ENCODE peak calls at places on chromosomes 12 and 14, in nine cellular contexts. One of them, this sample, is unnamed.

GRCh38 chr12:81365284-81365683 is 287.4 kb downstream of the ACSS3 start:
- DNase-seq in foreskin fibroblast: no peak
- DNase-seq in brain microvascular endothelial cell: no peak
- DNase-seq in CD8-positive, alpha-beta T cell: no peak
- DNase-seq in GM23248: no peak
- DNase-seq in astrocyte: no peak
- DNase-seq in mesenchymal stem cell: no peak
- DNase-seq in tibial artery: no peak
- DNase-seq in effector memory CD4-positive, alpha-beta T cell: no peak
- DNase-seq in this sample: no peak

GRCh38 chr14:36254020-36254614 is 66.3 kb downstream of the MBIP start:
- DNase-seq in effector memory CD4-positive, alpha-beta T cell: no peak
- DNase-seq in mesenchymal stem cell: peak; percentile 47
- DNase-seq in CD8-positive, alpha-beta T cell: no peak
- DNase-seq in brain microvascular endothelial cell: peak; percentile 5
- DNase-seq in tibial artery: no peak
- DNase-seq in GM23248: peak; percentile 35
- DNase-seq in foreskin fibroblast: peak; percentile 3
- DNase-seq in astrocyte: no peak
- DNase-seq in this sample: no peak

GRCh38 chr14:66709292-66709691 is 201.3 kb downstream of the GPHN start:
- DNase-seq in effector memory CD4-positive, alpha-beta T cell: no peak
- DNase-seq in astrocyte: peak; percentile 70
- DNase-seq in CD8-positive, alpha-beta T cell: no peak
- DNase-seq in brain microvascular endothelial cell: peak; percentile 74
- DNase-seq in tibial artery: no peak
- DNase-seq in GM23248: peak; percentile 51
- DNase-seq in mesenchymal stem cell: no peak
- DNase-seq in foreskin fibroblast: peak; percentile 71
- DNase-seq in this sample: no peak

GRCh38 chr14:57492859-57493258 is 798 bp downstream of the CCDC198 start:
- DNase-seq in foreskin fibroblast: peak; percentile 72
- DNase-seq in effector memory CD4-positive, alpha-beta T cell: no peak
- DNase-seq in GM23248: peak; percentile 50
- DNase-seq in brain microvascular endothelial cell: peak; percentile 7
- DNase-seq in tibial artery: no peak
- DNase-seq in mesenchymal stem cell: peak; percentile 69
- DNase-seq in astrocyte: peak; percentile 88
- DNase-seq in CD8-positive, alpha-beta T cell: no peak
- DNase-seq in this sample: no peak

GRCh38 chr12:91978143-91978542 is 167.5 kb downstream of the BTG1 start:
- DNase-seq in GM23248: no peak
- DNase-seq in tibial artery: no peak
- DNase-seq in effector memory CD4-positive, alpha-beta T cell: peak; percentile 38
- DNase-seq in brain microvascular endothelial cell: no peak
- DNase-seq in CD8-positive, alpha-beta T cell: peak; percentile 28
- DNase-seq in mesenchymal stem cell: peak; percentile 48
- DNase-seq in astrocyte: peak; percentile 10
- DNase-seq in foreskin fibroblast: peak; percentile 35
- DNase-seq in this sample: no peak

GRCh38 chr12:837548-837947 is 85.2 kb downstream of the WNK1 start:
- DNase-seq in astrocyte: no peak
- DNase-seq in foreskin fibroblast: no peak
- DNase-seq in tibial artery: no peak
- DNase-seq in mesenchymal stem cell: no peak
- DNase-seq in CD8-positive, alpha-beta T cell: no peak
- DNase-seq in brain microvascular endothelial cell: no peak
- DNase-seq in GM23248: no peak
- DNase-seq in effector memory CD4-positive, alpha-beta T cell: no peak
- DNase-seq in this sample: no peak

GRCh38 chr12:12357697-12358476 is 1.0 kb downstream of the BORCS5 start:
- DNase-seq in mesenchymal stem cell: no peak
- DNase-seq in brain microvascular endothelial cell: peak; percentile 22
- DNase-seq in tibial artery: no peak
- DNase-seq in CD8-positive, alpha-beta T cell: no peak
- DNase-seq in astrocyte: no peak
- DNase-seq in GM23248: peak; percentile 79
- DNase-seq in effector memory CD4-positive, alpha-beta T cell: no peak
- DNase-seq in foreskin fibroblast: peak; percentile 61
- DNase-seq in this sample: no peak

GRCh38 chr14:87052646-87053225 is 940.2 kb downstream of the GALC start:
- DNase-seq in CD8-positive, alpha-beta T cell: no peak
- DNase-seq in foreskin fibroblast: no peak
- DNase-seq in brain microvascular endothelial cell: no peak
- DNase-seq in tibial artery: no peak
- DNase-seq in astrocyte: no peak
- DNase-seq in mesenchymal stem cell: peak; percentile 3
- DNase-seq in effector memory CD4-positive, alpha-beta T cell: no peak
- DNase-seq in GM23248: no peak
- DNase-seq in this sample: no peak

GRCh38 chr14:77485901-77486678 is 12.5 kb downstream of the ISM2 start:
- DNase-seq in tibial artery: no peak
- DNase-seq in effector memory CD4-positive, alpha-beta T cell: no peak
- DNase-seq in GM23248: peak; percentile 94
- DNase-seq in CD8-positive, alpha-beta T cell: no peak
- DNase-seq in foreskin fibroblast: peak; percentile 76
- DNase-seq in astrocyte: peak; percentile 88
- DNase-seq in brain microvascular endothelial cell: peak; percentile 79
- DNase-seq in mesenchymal stem cell: peak; percentile 53
- DNase-seq in this sample: no peak

GRCh38 chr14:54786191-54786755 is 116.4 kb downstream of the GCH1 start:
- DNase-seq in foreskin fibroblast: no peak
- DNase-seq in tibial artery: peak; percentile 52
- DNase-seq in GM23248: no peak
- DNase-seq in mesenchymal stem cell: no peak
- DNase-seq in brain microvascular endothelial cell: no peak
- DNase-seq in astrocyte: no peak
- DNase-seq in effector memory CD4-positive, alpha-beta T cell: no peak
- DNase-seq in CD8-positive, alpha-beta T cell: no peak
- DNase-seq in this sample: no peak
- H3K4me3 ChIP-seq in foreskin fibroblast: no peak overlapping the region
- H3K4me3 ChIP-seq in tibial artery: no peak overlapping the region
- H3K4me3 ChIP-seq in GM23248: no peak overlapping the region
- H3K4me3 ChIP-seq in mesenchymal stem cell: no peak overlapping the region
- H3K4me3 ChIP-seq in brain microvascular endothelial cell: no peak overlapping the region
- H3K4me3 ChIP-seq in astrocyte: no peak overlapping the region
- H3K4me3 ChIP-seq in effector memory CD4-positive, alpha-beta T cell: no peak overlapping the region
- H3K4me3 ChIP-seq in CD8-positive, alpha-beta T cell: no peak overlapping the region
- H3K4me3 ChIP-seq in this sample: no peak overlapping the region

DNA sequence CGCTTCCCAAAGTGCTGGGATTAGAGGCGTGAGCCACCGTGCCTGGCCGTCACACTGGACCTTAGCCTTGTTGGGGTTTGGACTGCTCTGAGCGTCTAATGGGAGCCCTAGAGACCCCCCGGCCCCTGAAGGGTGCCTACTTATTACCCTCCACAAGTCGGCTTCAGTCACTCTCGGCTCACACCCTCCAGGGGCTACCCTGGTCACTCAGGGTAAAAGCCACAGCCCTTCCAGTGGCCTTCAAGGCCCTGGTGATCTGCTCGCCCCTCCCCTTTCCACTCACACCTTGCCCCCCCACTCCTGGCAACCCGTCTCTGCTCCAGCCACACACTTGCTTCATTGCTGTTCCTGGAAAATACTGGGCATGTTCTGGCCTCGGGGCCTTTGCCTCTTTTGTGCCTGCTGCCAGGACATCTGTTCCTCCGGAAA is 3.6 kb upstream of the MORN3 start:
- DNase-seq in mesenchymal stem cell: peak; percentile 8
- DNase-seq in effector memory CD4-positive, alpha-beta T cell: no peak
- DNase-seq in brain microvascular endothelial cell: no peak
- DNase-seq in tibial artery: no peak
- DNase-seq in foreskin fibroblast: peak; percentile 51
- DNase-seq in astrocyte: no peak
- DNase-seq in GM23248: peak; percentile 34
- DNase-seq in CD8-positive, alpha-beta T cell: peak; percentile 21
- DNase-seq in this sample: no peak
- H3K4me3 ChIP-seq in mesenchymal stem cell: peak overlapping the region; percentile 81
- H3K4me3 ChIP-seq in effector memory CD4-positive, alpha-beta T cell: peak overlapping the region; percentile 56
- H3K4me3 ChIP-seq in brain microvascular endothelial cell: no peak overlapping the region
- H3K4me3 ChIP-seq in tibial artery: peak overlapping the region; percentile 56
- H3K4me3 ChIP-seq in foreskin fibroblast: peak overlapping the region; percentile 65
- H3K4me3 ChIP-seq in astrocyte: peak overlapping the region; percentile 64
- H3K4me3 ChIP-seq in GM23248: peak overlapping the region; percentile 75
- H3K4me3 ChIP-seq in CD8-positive, alpha-beta T cell: peak overlapping the region; percentile 65
- H3K4me3 ChIP-seq in this sample: peak overlapping the region; percentile 61

GRCh38 chr14:59566725-59567124 is 9.9 kb downstream of the CCDC175 start:
- DNase-seq in effector memory CD4-positive, alpha-beta T cell: no peak
- DNase-seq in mesenchymal stem cell: no peak
- DNase-seq in foreskin fibroblast: no peak
- DNase-seq in tibial artery: no peak
- DNase-seq in brain microvascular endothelial cell: no peak
- DNase-seq in astrocyte: no peak
- DNase-seq in GM23248: no peak
- DNase-seq in CD8-positive, alpha-beta T cell: no peak
- DNase-seq in this sample: no peak

GRCh38 chr14:59570122-59570521 is 6.5 kb downstream of the CCDC175 start:
- DNase-seq in brain microvascular endothelial cell: no peak
- DNase-seq in CD8-positive, alpha-beta T cell: no peak
- DNase-seq in astrocyte: no peak
- DNase-seq in GM23248: no peak
- DNase-seq in mesenchymal stem cell: no peak
- DNase-seq in tibial artery: no peak
- DNase-seq in foreskin fibroblast: no peak
- DNase-seq in effector memory CD4-positive, alpha-beta T cell: no peak
- DNase-seq in this sample: no peak

GRCh38 chr14:59564356-59564755 is 12.3 kb downstream of the CCDC175 start:
- DNase-seq in mesenchymal stem cell: no peak
- DNase-seq in foreskin fibroblast: no peak
- DNase-seq in GM23248: no peak
- DNase-seq in astrocyte: no peak
- DNase-seq in CD8-positive, alpha-beta T cell: no peak
- DNase-seq in brain microvascular endothelial cell: no peak
- DNase-seq in tibial artery: no peak
- DNase-seq in effector memory CD4-positive, alpha-beta T cell: no peak
- DNase-seq in this sample: no peak

GRCh38 chr14:59566281-59566680 is 10.3 kb downstream of the CCDC175 start:
- DNase-seq in mesenchymal stem cell: no peak
- DNase-seq in brain microvascular endothelial cell: no peak
- DNase-seq in tibial artery: no peak
- DNase-seq in foreskin fibroblast: no peak
- DNase-seq in astrocyte: no peak
- DNase-seq in GM23248: no peak
- DNase-seq in CD8-positive, alpha-beta T cell: no peak
- DNase-seq in effector memory CD4-positive, alpha-beta T cell: no peak
- DNase-seq in this sample: no peak

DNA sequence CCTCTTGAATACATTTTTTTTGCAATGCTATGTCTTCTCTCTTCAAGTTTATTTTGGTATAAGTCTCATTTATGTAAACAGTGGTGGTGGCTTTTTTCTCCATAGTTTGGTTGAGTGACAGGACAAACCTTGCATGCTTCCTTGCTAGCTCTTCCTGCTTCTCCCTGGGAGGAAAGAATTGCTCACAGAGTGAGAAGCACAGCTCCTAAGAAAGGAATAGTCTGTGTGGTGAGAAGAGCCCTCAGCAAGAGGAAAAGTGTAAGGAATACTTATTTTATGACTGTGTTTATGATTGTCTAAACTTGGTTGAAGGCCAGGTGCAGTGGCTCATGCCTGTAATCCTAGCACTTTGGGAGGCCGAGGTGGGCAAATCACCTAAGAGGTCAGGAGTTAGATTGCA is 11.5 kb downstream of the CCDC175 start:
- DNase-seq in mesenchymal stem cell: no peak
- DNase-seq in astrocyte: peak; percentile 6
- DNase-seq in GM23248: no peak
- DNase-seq in effector memory CD4-positive, alpha-beta T cell: no peak
- DNase-seq in foreskin fibroblast: no peak
- DNase-seq in brain microvascular endothelial cell: no peak
- DNase-seq in CD8-positive, alpha-beta T cell: no peak
- DNase-seq in tibial artery: no peak
- DNase-seq in this sample: no peak
- H3K4me3 ChIP-seq in mesenchymal stem cell: no peak overlapping the region
- H3K4me3 ChIP-seq in astrocyte: no peak overlapping the region
- H3K4me3 ChIP-seq in GM23248: no peak overlapping the region
- H3K4me3 ChIP-seq in effector memory CD4-positive, alpha-beta T cell: no peak overlapping the region
- H3K4me3 ChIP-seq in foreskin fibroblast: no peak overlapping the region
- H3K4me3 ChIP-seq in brain microvascular endothelial cell: no peak overlapping the region
- H3K4me3 ChIP-seq in CD8-positive, alpha-beta T cell: no peak overlapping the region
- H3K4me3 ChIP-seq in tibial artery: no peak overlapping the region
- H3K4me3 ChIP-seq in this sample: no peak overlapping the region

DNA sequence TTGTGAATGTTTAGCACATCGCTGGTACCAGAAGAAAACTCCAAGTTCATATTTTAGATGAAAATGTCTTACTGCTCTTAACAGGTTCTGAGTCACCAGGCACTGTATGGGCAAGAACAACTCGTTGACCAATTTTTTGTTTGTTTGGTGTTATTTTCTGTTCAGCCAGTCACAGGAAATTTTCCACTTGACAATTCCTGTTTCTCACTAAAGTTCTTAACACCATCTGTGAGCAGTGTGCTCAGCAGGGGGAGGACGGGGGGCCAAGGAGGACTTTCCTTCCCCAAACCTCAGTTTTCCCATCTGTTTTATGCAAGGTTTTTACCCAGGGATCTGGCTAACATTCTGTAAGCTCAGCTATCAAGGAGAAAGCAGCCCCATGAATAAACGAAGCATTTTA is 3.0 kb downstream of the NUAK1 start:
- DNase-seq in astrocyte: no peak
- DNase-seq in CD8-positive, alpha-beta T cell: no peak
- DNase-seq in brain microvascular endothelial cell: no peak
- DNase-seq in mesenchymal stem cell: peak; percentile 83
- DNase-seq in foreskin fibroblast: peak; percentile 61
- DNase-seq in GM23248: peak; percentile 88
- DNase-seq in effector memory CD4-positive, alpha-beta T cell: no peak
- DNase-seq in tibial artery: no peak
- DNase-seq in this sample: no peak
- H3K4me3 ChIP-seq in astrocyte: peak overlapping the region; percentile 47
- H3K4me3 ChIP-seq in CD8-positive, alpha-beta T cell: peak overlapping the region; percentile 22
- H3K4me3 ChIP-seq in brain microvascular endothelial cell: peak overlapping the region; percentile 36
- H3K4me3 ChIP-seq in mesenchymal stem cell: peak overlapping the region; percentile 23
- H3K4me3 ChIP-seq in foreskin fibroblast: peak overlapping the region; percentile 32
- H3K4me3 ChIP-seq in GM23248: peak overlapping the region; percentile 88
- H3K4me3 ChIP-seq in effector memory CD4-positive, alpha-beta T cell: no peak overlapping the region
- H3K4me3 ChIP-seq in tibial artery: peak overlapping the region; percentile 84
- H3K4me3 ChIP-seq in this sample: no peak overlapping the region

GRCh38 chr14:61439779-61440418 is 118.5 kb downstream of the PRKCH start:
- DNase-seq in effector memory CD4-positive, alpha-beta T cell: no peak
- DNase-seq in GM23248: no peak
- DNase-seq in tibial artery: no peak
- DNase-seq in foreskin fibroblast: no peak
- DNase-seq in astrocyte: no peak
- DNase-seq in brain microvascular endothelial cell: no peak
- DNase-seq in CD8-positive, alpha-beta T cell: no peak
- DNase-seq in mesenchymal stem cell: no peak
- DNase-seq in this sample: no peak
- H3K4me3 ChIP-seq in effector memory CD4-positive, alpha-beta T cell: no peak overlapping the region
- H3K4me3 ChIP-seq in GM23248: no peak overlapping the region
- H3K4me3 ChIP-seq in tibial artery: no peak overlapping the region
- H3K4me3 ChIP-seq in foreskin fibroblast: no peak overlapping the region
- H3K4me3 ChIP-seq in astrocyte: no peak overlapping the region
- H3K4me3 ChIP-seq in brain microvascular endothelial cell: no peak overlapping the region
- H3K4me3 ChIP-seq in CD8-positive, alpha-beta T cell: peak overlapping the region; percentile 34
- H3K4me3 ChIP-seq in mesenchymal stem cell: no peak overlapping the region
- H3K4me3 ChIP-seq in this sample: peak overlapping the region; percentile 31

GRCh38 chr12:20142956-20143355 is 225.4 kb upstream of the PDE3A start:
- DNase-seq in brain microvascular endothelial cell: no peak
- DNase-seq in tibial artery: no peak
- DNase-seq in effector memory CD4-positive, alpha-beta T cell: no peak
- DNase-seq in foreskin fibroblast: no peak
- DNase-seq in CD8-positive, alpha-beta T cell: no peak
- DNase-seq in mesenchymal stem cell: no peak
- DNase-seq in GM23248: no peak
- DNase-seq in astrocyte: no peak
- DNase-seq in this sample: no peak
- H3K4me3 ChIP-seq in brain microvascular endothelial cell: no peak overlapping the region
- H3K4me3 ChIP-seq in tibial artery: no peak overlapping the region
- H3K4me3 ChIP-seq in effector memory CD4-positive, alpha-beta T cell: no peak overlapping the region
- H3K4me3 ChIP-seq in foreskin fibroblast: no peak overlapping the region
- H3K4me3 ChIP-seq in CD8-positive, alpha-beta T cell: no peak overlapping the region
- H3K4me3 ChIP-seq in mesenchymal stem cell: no peak overlapping the region
- H3K4me3 ChIP-seq in GM23248: no peak overlapping the region
- H3K4me3 ChIP-seq in astrocyte: no peak overlapping the region
- H3K4me3 ChIP-seq in this sample: no peak overlapping the region